ENCODE peak calls at places on chromosomes 5 and 9, in eight cellular contexts. One of them, this sample, is unnamed.

GRCh38 chr9:34380034-34380510 is 3.4 kb upstream of the MYORG start:
- DNase-seq in PC-9: peak
- DNase-seq in HL-60: no peak
- DNase-seq in AG04449: no peak
- DNase-seq in fibroblast of mammary gland: no peak
- DNase-seq in naive thymus-derived CD4-positive, alpha-beta T cell: peak
- DNase-seq in foreskin fibroblast: no peak
- DNase-seq in uterus: no peak
- DNase-seq in this sample: no peak

GRCh38 chr9:136321561-136321960 is 5.8 kb upstream of the GPSM1 start:
- DNase-seq in PC-9: no peak
- DNase-seq in HL-60: no peak
- DNase-seq in AG04449: no peak
- DNase-seq in fibroblast of mammary gland: no peak
- DNase-seq in naive thymus-derived CD4-positive, alpha-beta T cell: no peak
- DNase-seq in foreskin fibroblast: no peak
- DNase-seq in uterus: no peak
- DNase-seq in this sample: no peak

GRCh38 chr9:137018761-137019559 is 9.1 kb downstream of the ABCA2 start:
- DNase-seq in PC-9: no peak
- DNase-seq in HL-60: no peak
- DNase-seq in AG04449: no peak
- DNase-seq in fibroblast of mammary gland: no peak
- DNase-seq in naive thymus-derived CD4-positive, alpha-beta T cell: no peak
- DNase-seq in foreskin fibroblast: no peak
- DNase-seq in uterus: no peak
- DNase-seq in this sample: no peak

GRCh38 chr9:124440786-124441185 is 9.5 kb upstream of the ADGRD2 start:
- DNase-seq in PC-9: no peak
- DNase-seq in HL-60: no peak
- DNase-seq in AG04449: no peak
- DNase-seq in fibroblast of mammary gland: no peak
- DNase-seq in naive thymus-derived CD4-positive, alpha-beta T cell: no peak
- DNase-seq in foreskin fibroblast: no peak
- DNase-seq in uterus: no peak
- DNase-seq in this sample: no peak

GRCh38 chr9:125747765-125748510 is 765 bp downstream of the PBX3 start:
- DNase-seq in PC-9: peak
- DNase-seq in HL-60: peak
- DNase-seq in AG04449: no peak
- DNase-seq in fibroblast of mammary gland: no peak
- DNase-seq in naive thymus-derived CD4-positive, alpha-beta T cell: peak
- DNase-seq in foreskin fibroblast: peak
- DNase-seq in uterus: peak
- DNase-seq in this sample: no peak

GRCh38 chr5:139849501-139849900 is 53.9 kb downstream of the PSD2 start:
- DNase-seq in PC-9: no peak
- DNase-seq in HL-60: no peak
- DNase-seq in AG04449: no peak
- DNase-seq in fibroblast of mammary gland: no peak
- DNase-seq in naive thymus-derived CD4-positive, alpha-beta T cell: no peak
- DNase-seq in foreskin fibroblast: no peak
- DNase-seq in uterus: no peak
- DNase-seq in this sample: no peak

GRCh38 chr9:119094086-119094485 is 275.1 kb downstream of the BRINP1 start:
- DNase-seq in PC-9: no peak
- DNase-seq in HL-60: no peak
- DNase-seq in AG04449: no peak
- DNase-seq in fibroblast of mammary gland: no peak
- DNase-seq in naive thymus-derived CD4-positive, alpha-beta T cell: no peak
- DNase-seq in foreskin fibroblast: no peak
- DNase-seq in uterus: no peak
- DNase-seq in this sample: no peak

GRCh38 chr5:115873392-115873791 is 31.7 kb downstream of the AP3S1 start:
- DNase-seq in PC-9: no peak
- DNase-seq in HL-60: no peak
- DNase-seq in AG04449: no peak
- DNase-seq in fibroblast of mammary gland: peak
- DNase-seq in naive thymus-derived CD4-positive, alpha-beta T cell: no peak
- DNase-seq in foreskin fibroblast: peak
- DNase-seq in uterus: no peak
- DNase-seq in this sample: no peak

GRCh38 chr5:158727108-158727507 is 372.6 kb downstream of the EBF1 start:
- DNase-seq in PC-9: no peak
- DNase-seq in HL-60: no peak
- DNase-seq in AG04449: no peak
- DNase-seq in fibroblast of mammary gland: peak
- DNase-seq in naive thymus-derived CD4-positive, alpha-beta T cell: no peak
- DNase-seq in foreskin fibroblast: no peak
- DNase-seq in uterus: peak
- DNase-seq in this sample: no peak

GRCh38 chr9:91465420-91465819 is 41.8 kb upstream of the NFIL3 start:
- DNase-seq in PC-9: no peak
- DNase-seq in HL-60: no peak
- DNase-seq in AG04449: peak
- DNase-seq in fibroblast of mammary gland: peak
- DNase-seq in naive thymus-derived CD4-positive, alpha-beta T cell: no peak
- DNase-seq in foreskin fibroblast: no peak
- DNase-seq in uterus: no peak
- DNase-seq in this sample: no peak

GRCh38 chr5:23274156-23274555 is 233.3 kb upstream of the PRDM9 start:
- DNase-seq in PC-9: no peak
- DNase-seq in HL-60: no peak
- DNase-seq in AG04449: no peak
- DNase-seq in fibroblast of mammary gland: no peak
- DNase-seq in naive thymus-derived CD4-positive, alpha-beta T cell: no peak
- DNase-seq in foreskin fibroblast: no peak
- DNase-seq in uterus: no peak
- DNase-seq in this sample: no peak

GRCh38 chr9:84652496-84653081 is 16.9 kb upstream of the NTRK2 start:
- DNase-seq in PC-9: no peak
- DNase-seq in HL-60: no peak
- DNase-seq in AG04449: no peak
- DNase-seq in fibroblast of mammary gland: no peak
- DNase-seq in naive thymus-derived CD4-positive, alpha-beta T cell: no peak
- DNase-seq in foreskin fibroblast: no peak
- DNase-seq in uterus: no peak
- DNase-seq in this sample: no peak

GRCh38 chr9:73154760-73155159 is 3.1 kb downstream of the ANXA1 start:
- DNase-seq in PC-9: no peak
- DNase-seq in HL-60: no peak
- DNase-seq in AG04449: no peak
- DNase-seq in fibroblast of mammary gland: peak
- DNase-seq in naive thymus-derived CD4-positive, alpha-beta T cell: peak
- DNase-seq in foreskin fibroblast: no peak
- DNase-seq in uterus: no peak
- DNase-seq in this sample: peak

GRCh38 chr5:98698359-98698758 is 75.1 kb upstream of the RGMB start:
- DNase-seq in PC-9: no peak
- DNase-seq in HL-60: no peak
- DNase-seq in AG04449: no peak
- DNase-seq in fibroblast of mammary gland: peak
- DNase-seq in naive thymus-derived CD4-positive, alpha-beta T cell: no peak
- DNase-seq in foreskin fibroblast: no peak
- DNase-seq in uterus: no peak
- DNase-seq in this sample: no peak

GRCh38 chr5:102845041-102845440 is 89.9 kb downstream of the PAM start:
- DNase-seq in PC-9: no peak
- DNase-seq in HL-60: no peak
- DNase-seq in AG04449: no peak
- DNase-seq in fibroblast of mammary gland: no peak
- DNase-seq in naive thymus-derived CD4-positive, alpha-beta T cell: no peak
- DNase-seq in foreskin fibroblast: no peak
- DNase-seq in uterus: no peak
- DNase-seq in this sample: peak

GRCh38 chr5:89097103-89097502 is 214.1 kb upstream of the MEF2C start:
- DNase-seq in PC-9: no peak
- DNase-seq in HL-60: no peak
- DNase-seq in AG04449: no peak
- DNase-seq in fibroblast of mammary gland: no peak
- DNase-seq in naive thymus-derived CD4-positive, alpha-beta T cell: no peak
- DNase-seq in foreskin fibroblast: no peak
- DNase-seq in uterus: no peak
- DNase-seq in this sample: no peak
- H3K4me3 ChIP-seq in PC-9: no peak
- H3K4me3 ChIP-seq in HL-60: no peak
- H3K4me3 ChIP-seq in AG04449: no peak
- H3K4me3 ChIP-seq in fibroblast of mammary gland: no peak
- H3K4me3 ChIP-seq in naive thymus-derived CD4-positive, alpha-beta T cell: no peak
- H3K4me3 ChIP-seq in foreskin fibroblast: no peak
- H3K4me3 ChIP-seq in uterus: no peak
- H3K4me3 ChIP-seq in this sample: no peak

GRCh38 chr5:93512799-93513198 is 68.2 kb downstream of the NR2F1-AS1 start:
- DNase-seq in PC-9: no peak
- DNase-seq in HL-60: no peak
- DNase-seq in AG04449: peak
- DNase-seq in fibroblast of mammary gland: peak
- DNase-seq in naive thymus-derived CD4-positive, alpha-beta T cell: no peak
- DNase-seq in foreskin fibroblast: peak
- DNase-seq in uterus: no peak
- DNase-seq in this sample: no peak

GRCh38 chr5:93510626-93511420 is 70.2 kb downstream of the NR2F1-AS1 start:
- DNase-seq in PC-9: no peak
- DNase-seq in HL-60: no peak
- DNase-seq in AG04449: no peak
- DNase-seq in fibroblast of mammary gland: no peak
- DNase-seq in naive thymus-derived CD4-positive, alpha-beta T cell: no peak
- DNase-seq in foreskin fibroblast: no peak
- DNase-seq in uterus: no peak
- DNase-seq in this sample: no peak

GRCh38 chr5:93517828-93518227 is 63.2 kb downstream of the NR2F1-AS1 start:
- DNase-seq in PC-9: no peak
- DNase-seq in HL-60: no peak
- DNase-seq in AG04449: no peak
- DNase-seq in fibroblast of mammary gland: no peak
- DNase-seq in naive thymus-derived CD4-positive, alpha-beta T cell: no peak
- DNase-seq in foreskin fibroblast: no peak
- DNase-seq in uterus: no peak
- DNase-seq in this sample: no peak

GRCh38 chr5:93511445-93511844 is 69.6 kb downstream of the NR2F1-AS1 start:
- DNase-seq in PC-9: no peak
- DNase-seq in HL-60: no peak
- DNase-seq in AG04449: no peak
- DNase-seq in fibroblast of mammary gland: no peak
- DNase-seq in naive thymus-derived CD4-positive, alpha-beta T cell: no peak
- DNase-seq in foreskin fibroblast: no peak
- DNase-seq in uterus: no peak
- DNase-seq in this sample: no peak

DNA sequence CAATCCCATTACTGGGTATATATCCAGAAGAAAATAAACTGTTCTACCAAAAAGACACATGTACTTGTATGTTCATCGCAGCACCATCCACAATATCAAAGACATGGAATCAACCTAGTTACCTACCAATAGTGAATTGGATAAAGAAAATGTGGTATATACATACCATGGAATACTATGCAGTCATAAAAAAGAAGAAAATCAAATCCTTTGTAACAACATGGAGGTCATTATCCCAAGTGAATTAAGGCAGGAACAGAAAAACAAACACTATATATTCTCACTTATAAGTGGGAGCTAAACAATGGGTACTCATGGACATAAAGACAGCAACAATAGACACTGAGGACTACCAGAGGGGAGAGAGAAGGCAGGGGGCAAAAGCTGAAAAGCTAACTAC is 67.7 kb downstream of the NR2F1-AS1 start:
- DNase-seq in PC-9: no peak
- DNase-seq in HL-60: no peak
- DNase-seq in AG04449: no peak
- DNase-seq in fibroblast of mammary gland: no peak
- DNase-seq in naive thymus-derived CD4-positive, alpha-beta T cell: no peak
- DNase-seq in foreskin fibroblast: no peak
- DNase-seq in uterus: no peak
- DNase-seq in this sample: no peak
- H3K4me3 ChIP-seq in PC-9: no peak
- H3K4me3 ChIP-seq in HL-60: no peak
- H3K4me3 ChIP-seq in AG04449: no peak
- H3K4me3 ChIP-seq in fibroblast of mammary gland: no peak
- H3K4me3 ChIP-seq in naive thymus-derived CD4-positive, alpha-beta T cell: no peak
- H3K4me3 ChIP-seq in foreskin fibroblast: no peak
- H3K4me3 ChIP-seq in uterus: no peak
- H3K4me3 ChIP-seq in this sample: no peak

GRCh38 chr9:86775718-86776117 is 171.6 kb downstream of the GAS1 start:
- DNase-seq in PC-9: no peak
- DNase-seq in HL-60: no peak
- DNase-seq in AG04449: no peak
- DNase-seq in fibroblast of mammary gland: no peak
- DNase-seq in naive thymus-derived CD4-positive, alpha-beta T cell: no peak
- DNase-seq in foreskin fibroblast: no peak
- DNase-seq in uterus: no peak
- DNase-seq in this sample: peak
- H3K4me3 ChIP-seq in PC-9: no peak
- H3K4me3 ChIP-seq in HL-60: no peak
- H3K4me3 ChIP-seq in AG04449: no peak
- H3K4me3 ChIP-seq in fibroblast of mammary gland: no peak
- H3K4me3 ChIP-seq in naive thymus-derived CD4-positive, alpha-beta T cell: no peak
- H3K4me3 ChIP-seq in foreskin fibroblast: no peak
- H3K4me3 ChIP-seq in uterus: no peak
- H3K4me3 ChIP-seq in this sample: no peak

GRCh38 chr5:83474170-83474796 is 2.7 kb downstream of the VCAN start:
- DNase-seq in PC-9: peak
- DNase-seq in HL-60: no peak
- DNase-seq in AG04449: no peak
- DNase-seq in fibroblast of mammary gland: peak
- DNase-seq in naive thymus-derived CD4-positive, alpha-beta T cell: peak
- DNase-seq in foreskin fibroblast: peak
- DNase-seq in uterus: peak
- DNase-seq in this sample: peak

GRCh38 chr5:83475540-83476469 is 4.3 kb downstream of the VCAN start:
- DNase-seq in PC-9: no peak
- DNase-seq in HL-60: no peak
- DNase-seq in AG04449: peak
- DNase-seq in fibroblast of mammary gland: peak
- DNase-seq in naive thymus-derived CD4-positive, alpha-beta T cell: no peak
- DNase-seq in foreskin fibroblast: peak
- DNase-seq in uterus: no peak
- DNase-seq in this sample: no peak

GRCh38 chr5:83476470-83476817 is 4.9 kb downstream of the VCAN start:
- DNase-seq in PC-9: no peak
- DNase-seq in HL-60: no peak
- DNase-seq in AG04449: no peak
- DNase-seq in fibroblast of mammary gland: no peak
- DNase-seq in naive thymus-derived CD4-positive, alpha-beta T cell: no peak
- DNase-seq in foreskin fibroblast: no peak
- DNase-seq in uterus: no peak
- DNase-seq in this sample: no peak

GRCh38 chr5:83473344-83474169 is 2.0 kb downstream of the VCAN start:
- DNase-seq in PC-9: peak
- DNase-seq in HL-60: peak
- DNase-seq in AG04449: peak
- DNase-seq in fibroblast of mammary gland: peak
- DNase-seq in naive thymus-derived CD4-positive, alpha-beta T cell: peak
- DNase-seq in foreskin fibroblast: peak
- DNase-seq in uterus: peak
- DNase-seq in this sample: peak

DNA sequence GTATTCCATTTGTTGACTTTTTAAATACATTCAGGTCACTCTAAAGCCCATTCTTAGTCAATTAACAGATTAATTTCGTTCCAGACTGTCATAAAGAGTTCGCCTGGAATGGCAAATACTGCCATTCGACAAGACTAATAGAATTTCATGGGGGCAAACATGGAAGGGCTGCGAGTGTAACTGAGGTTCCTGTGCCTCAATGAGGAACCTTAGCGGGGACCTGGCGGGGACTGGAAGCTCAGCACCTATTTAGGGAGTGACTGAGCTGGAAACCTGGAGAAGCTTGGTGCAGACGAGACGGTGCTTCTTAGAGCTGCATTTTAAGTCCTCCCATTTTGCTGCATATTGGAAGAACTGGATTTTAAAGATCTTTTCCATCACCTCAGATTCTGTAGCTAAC is 3.4 kb downstream of the VCAN start:
- DNase-seq in PC-9: no peak
- DNase-seq in HL-60: no peak
- DNase-seq in AG04449: no peak
- DNase-seq in fibroblast of mammary gland: no peak
- DNase-seq in naive thymus-derived CD4-positive, alpha-beta T cell: no peak
- DNase-seq in foreskin fibroblast: no peak
- DNase-seq in uterus: no peak
- DNase-seq in this sample: no peak
- H3K4me3 ChIP-seq in PC-9: peak
- H3K4me3 ChIP-seq in HL-60: peak
- H3K4me3 ChIP-seq in AG04449: peak
- H3K4me3 ChIP-seq in fibroblast of mammary gland: peak
- H3K4me3 ChIP-seq in naive thymus-derived CD4-positive, alpha-beta T cell: no peak
- H3K4me3 ChIP-seq in foreskin fibroblast: peak
- H3K4me3 ChIP-seq in uterus: peak
- H3K4me3 ChIP-seq in this sample: no peak

This sample was measured in Jurkat, Clone E6-1.